ENCODE peak calls at places on chromosomes 6 and 20, in five cellular contexts. One of them, this sample, is unnamed.

GRCh38 chr6:19465240-19465639 is 371.9 kb upstream of the ID4 start:
- DNase-seq in mesenchymal stem cell: peak
- DNase-seq in H1: no peak
- DNase-seq in IMR-90: no peak
- DNase-seq in neuronal stem cell: no peak
- DNase-seq in this sample: no peak

GRCh38 chr6:33298773-33299236 is at the start of gene RGL2:
- DNase-seq in mesenchymal stem cell: peak
- DNase-seq in IMR-90: peak
- DNase-seq in H1: no peak
- DNase-seq in neuronal stem cell: no peak
- DNase-seq in this sample: no peak

GRCh38 chr6:158548418-158549161 is 11.3 kb upstream of the TMEM181 start:
- DNase-seq in IMR-90: no peak
- DNase-seq in mesenchymal stem cell: no peak
- DNase-seq in neuronal stem cell: no peak
- DNase-seq in H1: no peak
- DNase-seq in this sample: peak

GRCh38 chr6:111646942-111647341 is 41.3 kb upstream of the TRAF3IP2 start:
- DNase-seq in mesenchymal stem cell: no peak
- DNase-seq in neuronal stem cell: no peak
- DNase-seq in IMR-90: peak
- DNase-seq in H1: no peak
- DNase-seq in this sample: no peak

GRCh38 chr6:129498556-129498940 is 211.4 kb downstream of the ARHGAP18 start:
- DNase-seq in mesenchymal stem cell: no peak
- DNase-seq in IMR-90: peak
- DNase-seq in neuronal stem cell: no peak
- DNase-seq in H1: no peak
- DNase-seq in this sample: no peak

GRCh38 chr20:54794110-54794509 is 318.7 kb downstream of the DOK5 start:
- DNase-seq in neuronal stem cell: no peak
- DNase-seq in H1: no peak
- DNase-seq in mesenchymal stem cell: no peak
- DNase-seq in IMR-90: no peak
- DNase-seq in this sample: peak

GRCh38 chr20:28562510-28562898 is 2695.0 kb upstream of the DEFB115 start:
- DNase-seq in H1: no peak
- DNase-seq in mesenchymal stem cell: peak
- DNase-seq in neuronal stem cell: no peak
- DNase-seq in IMR-90: peak
- DNase-seq in this sample: no peak

GRCh38 chr6:168124161-168124560 is 45.1 kb upstream of the FRMD1 start:
- DNase-seq in mesenchymal stem cell: no peak
- DNase-seq in IMR-90: no peak
- DNase-seq in H1: no peak
- DNase-seq in neuronal stem cell: no peak
- DNase-seq in this sample: no peak

GRCh38 chr6:127971945-127972391 is 71.1 kb upstream of the THEMIS start:
- DNase-seq in IMR-90: peak
- DNase-seq in neuronal stem cell: no peak
- DNase-seq in H1: no peak
- DNase-seq in mesenchymal stem cell: peak
- DNase-seq in this sample: no peak

GRCh38 chr6:169252805-169253189 is 849 bp downstream of the THBS2 start:
- DNase-seq in neuronal stem cell: peak
- DNase-seq in IMR-90: no peak
- DNase-seq in H1: no peak
- DNase-seq in mesenchymal stem cell: no peak
- DNase-seq in this sample: peak

GRCh38 chr20:17835941-17836861 is 132.4 kb downstream of the SNX5 start:
- DNase-seq in mesenchymal stem cell: peak
- DNase-seq in IMR-90: peak
- DNase-seq in H1: no peak
- DNase-seq in neuronal stem cell: no peak
- DNase-seq in this sample: no peak

GRCh38 chr6:89669002-89669401 is 30.5 kb upstream of the LYRM2 start:
- DNase-seq in IMR-90: peak
- DNase-seq in neuronal stem cell: no peak
- DNase-seq in mesenchymal stem cell: no peak
- DNase-seq in H1: no peak
- DNase-seq in this sample: no peak

GRCh38 chr6:167567142-167568033 is 242.5 kb downstream of the TTLL2 start:
- DNase-seq in H1: no peak
- DNase-seq in neuronal stem cell: no peak
- DNase-seq in IMR-90: no peak
- DNase-seq in mesenchymal stem cell: peak
- DNase-seq in this sample: no peak

GRCh38 chr20:48754269-48754668 is 73.5 kb downstream of the PREX1 start:
- DNase-seq in IMR-90: no peak
- DNase-seq in mesenchymal stem cell: no peak
- DNase-seq in H1: no peak
- DNase-seq in neuronal stem cell: no peak
- DNase-seq in this sample: no peak

GRCh38 chr20:20763652-20764051 is 51.2 kb upstream of the RALGAPA2 start:
- DNase-seq in IMR-90: no peak
- DNase-seq in H1: no peak
- DNase-seq in neuronal stem cell: no peak
- DNase-seq in mesenchymal stem cell: no peak
- DNase-seq in this sample: no peak

GRCh38 chr6:137883400-137883888 is 16.4 kb downstream of the TNFAIP3 start:
- DNase-seq in neuronal stem cell: no peak
- DNase-seq in mesenchymal stem cell: peak
- DNase-seq in IMR-90: peak
- DNase-seq in H1: no peak
- DNase-seq in this sample: no peak

GRCh38 chr6:16704706-16705402 is 56.4 kb downstream of the ATXN1 start:
- DNase-seq in H1: no peak
- DNase-seq in neuronal stem cell: no peak
- DNase-seq in IMR-90: peak
- DNase-seq in mesenchymal stem cell: peak
- DNase-seq in this sample: no peak

GRCh38 chr6:49409951-49410542 is 53.0 kb downstream of the MMUT start:
- DNase-seq in mesenchymal stem cell: peak
- DNase-seq in H1: peak
- DNase-seq in neuronal stem cell: peak
- DNase-seq in IMR-90: peak
- DNase-seq in this sample: peak

GRCh38 chr20:46361811-46362210 is 44.6 kb downstream of the ELMO2 start:
- DNase-seq in H1: no peak
- DNase-seq in IMR-90: no peak
- DNase-seq in mesenchymal stem cell: no peak
- DNase-seq in neuronal stem cell: no peak
- DNase-seq in this sample: no peak

GRCh38 chr20:8094415-8094818 is 37.6 kb upstream of the PLCB1 start:
- DNase-seq in IMR-90: peak
- DNase-seq in mesenchymal stem cell: peak
- DNase-seq in H1: no peak
- DNase-seq in neuronal stem cell: no peak
- DNase-seq in this sample: no peak

GRCh38 chr6:26243742-26244141 is 121.3 kb upstream of the BTN3A2 start:
- DNase-seq in neuronal stem cell: no peak
- DNase-seq in IMR-90: no peak
- DNase-seq in H1: no peak
- DNase-seq in mesenchymal stem cell: no peak
- DNase-seq in this sample: no peak

GRCh38 chr6:46220351-46221220 is 49.8 kb upstream of the ENPP5 start:
- DNase-seq in H1: no peak
- DNase-seq in mesenchymal stem cell: no peak
- DNase-seq in IMR-90: no peak
- DNase-seq in neuronal stem cell: no peak
- DNase-seq in this sample: no peak

GRCh38 chr20:14879020-14879697 is 541.7 kb upstream of the FLRT3 start:
- DNase-seq in H1: no peak
- DNase-seq in IMR-90: peak
- DNase-seq in mesenchymal stem cell: peak
- DNase-seq in neuronal stem cell: no peak
- DNase-seq in this sample: no peak

GRCh38 chr6:98335594-98335993 is 498.8 kb upstream of the POU3F2 start:
- DNase-seq in IMR-90: no peak
- DNase-seq in neuronal stem cell: no peak
- DNase-seq in mesenchymal stem cell: no peak
- DNase-seq in H1: no peak
- DNase-seq in this sample: no peak

GRCh38 chr20:13259921-13260320 is 38.8 kb downstream of the ISM1 start:
- DNase-seq in H1: no peak
- DNase-seq in IMR-90: no peak
- DNase-seq in neuronal stem cell: no peak
- DNase-seq in mesenchymal stem cell: no peak
- DNase-seq in this sample: no peak

GRCh38 chr6:19322691-19323470 is 514.3 kb upstream of the ID4 start:
- DNase-seq in H1: no peak
- DNase-seq in IMR-90: no peak
- DNase-seq in mesenchymal stem cell: no peak
- DNase-seq in neuronal stem cell: no peak
- DNase-seq in this sample: no peak

GRCh38 chr6:16961577-16961976 is 140.3 kb upstream of the STMND1 start:
- DNase-seq in neuronal stem cell: no peak
- DNase-seq in H1: no peak
- DNase-seq in IMR-90: peak
- DNase-seq in mesenchymal stem cell: peak
- DNase-seq in this sample: no peak

GRCh38 chr6:132907231-132907630 is 92.9 kb downstream of the RPS12 start:
- DNase-seq in mesenchymal stem cell: no peak
- DNase-seq in H1: no peak
- DNase-seq in IMR-90: peak
- DNase-seq in neuronal stem cell: no peak
- DNase-seq in this sample: no peak

DNA sequence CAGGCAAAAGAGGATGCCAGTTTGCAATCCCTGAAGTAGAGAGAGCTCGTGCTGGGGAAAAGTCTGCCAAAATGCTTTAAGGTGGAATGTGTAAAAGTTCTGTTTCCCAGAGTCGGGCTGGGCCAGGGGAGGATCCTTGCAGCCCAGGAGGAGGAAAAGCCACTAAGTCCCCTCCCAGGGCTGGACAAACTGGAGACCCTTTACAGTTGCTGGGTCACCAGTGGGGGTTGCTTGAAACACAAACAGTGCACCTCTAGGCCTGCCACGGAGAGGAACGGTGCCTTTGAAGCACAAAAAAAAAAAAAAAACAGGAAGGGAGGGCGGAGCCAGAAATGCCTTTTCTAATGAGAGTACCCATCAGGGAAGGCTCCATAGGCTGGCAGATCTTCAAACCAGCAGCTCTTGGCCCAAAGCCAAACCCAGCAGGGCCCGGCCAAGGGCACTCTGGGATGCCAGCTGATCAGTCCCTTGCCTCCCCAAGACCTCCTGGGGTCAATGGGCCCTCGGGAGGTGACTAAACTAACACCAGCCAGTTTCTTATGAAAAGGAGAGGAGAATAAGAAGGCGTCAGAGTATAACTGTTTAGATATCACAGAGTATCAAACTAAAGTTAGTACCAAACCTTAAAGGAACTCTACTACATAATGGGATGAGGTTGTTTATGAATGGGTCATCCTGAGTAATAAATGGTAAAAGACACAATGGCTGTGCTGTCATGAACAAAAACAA is 23.7 kb downstream of the HLA-A start:
- DNase-seq in neuronal stem cell: no peak
- DNase-seq in H1: no peak
- DNase-seq in mesenchymal stem cell: peak
- DNase-seq in IMR-90: peak
- DNase-seq in this sample: peak
- H2BK15ac ChIP-seq in neuronal stem cell: no peak
- H2BK15ac ChIP-seq in H1: no peak
- H2BK15ac ChIP-seq in mesenchymal stem cell: no peak
- H2BK15ac ChIP-seq in IMR-90: peak
- H2BK15ac ChIP-seq in this sample: no peak

DNA sequence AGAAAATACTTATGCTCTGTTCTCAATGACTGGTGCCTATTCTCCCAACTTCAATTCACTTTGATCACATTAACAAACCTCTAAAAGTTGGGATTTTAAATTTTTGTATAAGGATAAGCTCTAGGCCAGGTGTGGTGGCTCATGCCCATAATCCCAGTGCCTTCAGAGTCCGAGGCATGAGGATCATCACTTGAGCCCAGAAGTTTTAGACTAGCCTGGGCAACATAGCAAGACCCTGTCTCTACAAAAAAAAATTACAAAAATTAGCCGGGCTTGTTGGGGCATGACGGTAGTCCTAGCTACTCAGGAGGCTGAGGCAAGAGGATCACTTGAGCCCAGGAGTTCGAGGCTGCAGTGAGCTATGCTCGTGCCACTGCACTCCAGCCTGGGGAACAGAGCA is 3.9 kb downstream of the SSR1 start:
- DNase-seq in IMR-90: no peak
- DNase-seq in mesenchymal stem cell: no peak
- DNase-seq in neuronal stem cell: no peak
- DNase-seq in H1: no peak
- DNase-seq in this sample: no peak
- H3K9ac ChIP-seq in IMR-90: no peak
- H3K9ac ChIP-seq in mesenchymal stem cell: peak
- H3K9ac ChIP-seq in neuronal stem cell: no peak
- H3K9ac ChIP-seq in H1: no peak
- H3K9ac ChIP-seq in this sample: no peak

GRCh38 chr6:30829016-30829415 is 55.3 kb upstream of the DDR1 start:
- DNase-seq in IMR-90: no peak
- DNase-seq in mesenchymal stem cell: no peak
- DNase-seq in H1: no peak
- DNase-seq in neuronal stem cell: no peak
- DNase-seq in this sample: no peak

GRCh38 chr6:30829639-30830250 is 54.6 kb upstream of the DDR1 start:
- DNase-seq in mesenchymal stem cell: no peak
- DNase-seq in H1: no peak
- DNase-seq in IMR-90: no peak
- DNase-seq in neuronal stem cell: no peak
- DNase-seq in this sample: peak

GRCh38 chr6:30830438-30830837 is 53.9 kb upstream of the DDR1 start:
- DNase-seq in mesenchymal stem cell: no peak
- DNase-seq in IMR-90: no peak
- DNase-seq in H1: no peak
- DNase-seq in neuronal stem cell: no peak
- DNase-seq in this sample: no peak

GRCh38 chr6:30826961-30827342 is 57.4 kb upstream of the DDR1 start:
- DNase-seq in neuronal stem cell: no peak
- DNase-seq in IMR-90: no peak
- DNase-seq in H1: no peak
- DNase-seq in mesenchymal stem cell: no peak
- DNase-seq in this sample: no peak

GRCh38 chr6:30828027-30828962 is 56.0 kb upstream of the DDR1 start:
- DNase-seq in neuronal stem cell: peak
- DNase-seq in IMR-90: peak
- DNase-seq in mesenchymal stem cell: peak
- DNase-seq in H1: no peak
- DNase-seq in this sample: peak
- H2BK5ac ChIP-seq in neuronal stem cell: no peak
- H2BK5ac ChIP-seq in IMR-90: peak
- H2BK5ac ChIP-seq in mesenchymal stem cell: peak
- H2BK5ac ChIP-seq in H1: peak
- H2BK5ac ChIP-seq in this sample: no peak

DNA sequence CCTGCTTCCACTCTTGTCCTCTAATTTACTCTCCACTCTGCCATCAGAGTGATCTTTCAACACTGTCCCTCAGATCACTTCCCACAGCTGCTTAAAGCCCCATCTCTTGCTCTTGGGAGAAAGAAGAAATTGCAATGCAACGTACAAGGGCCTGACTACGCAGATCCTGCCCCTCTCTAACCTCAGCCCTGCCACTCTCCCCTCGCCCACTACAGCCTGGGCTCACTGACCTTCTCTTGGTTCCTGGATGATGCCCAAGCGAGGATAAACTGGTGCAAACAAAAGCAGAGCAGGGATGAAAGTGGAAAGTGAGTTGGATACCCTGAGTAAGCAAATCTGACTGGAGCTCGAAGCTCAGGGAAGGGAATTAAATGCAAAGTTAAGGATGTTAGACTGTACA is 92.9 kb downstream of the MAP3K5 start:
- DNase-seq in H1: no peak
- DNase-seq in neuronal stem cell: no peak
- DNase-seq in IMR-90: no peak
- DNase-seq in mesenchymal stem cell: no peak
- DNase-seq in this sample: no peak
- H2BK15ac ChIP-seq in H1: no peak
- H2BK15ac ChIP-seq in neuronal stem cell: no peak
- H2BK15ac ChIP-seq in IMR-90: no peak
- H2BK15ac ChIP-seq in mesenchymal stem cell: no peak
- H2BK15ac ChIP-seq in this sample: no peak